ENCODE peak calls at places on chromosomes 6 and 20, in seven cellular contexts. S is heart right ventricle, T is GM13977, O is NCI-H345, P is left lung, D is T-helper 9 cell, F is epithelial cell of prostate. H is an unnamed sample.

GRCh38 chr6:89805814-89806371 is 13.7 kb downstream of the MDN1 start:
- DNase-seq in P (no peak), D (no peak), T (no peak), F (no peak), O (no peak), S (no peak), H (no peak)

GRCh38 chr6:44416103-44416502 is 28.6 kb downstream of the CDC5L start:
- DNase-seq in O (no peak), P (no peak), D (no peak), T (no peak), S (no peak), F (no peak), H (no peak)

GRCh38 chr20:47598911-47599745 is 97.4 kb downstream of the NCOA3 start:
- DNase-seq in D (no peak), S (no peak), P (no peak), O (no peak), T (no peak), F (no peak), H (no peak)

GRCh38 chr6:21003780-21004541 is 469.7 kb downstream of the CDKAL1 start:
- DNase-seq in O (no peak), T (peak), P (no peak), S (no peak), D (no peak), F (no peak), H (no peak)

GRCh38 chr6:20706293-20707165 is 172.3 kb downstream of the CDKAL1 start:
- DNase-seq in O (peak), P (no peak), S (no peak), T (no peak), D (no peak), F (no peak), H (no peak)

GRCh38 chr6:32192608-32193039 is at the start of gene GPSM3:
- DNase-seq in O (no peak), S (peak), P (peak), F (no peak), D (peak), T (no peak), H (peak)

GRCh38 chr6:148287979-148288378 is 54.7 kb upstream of the SASH1 start:
- DNase-seq in F (no peak), D (no peak), P (no peak), O (no peak), T (no peak), S (no peak), H (no peak)

GRCh38 chr6:134584809-134585528 is 267.1 kb upstream of the SGK1 start:
- DNase-seq in O (peak), F (no peak), T (no peak), P (no peak), S (no peak), D (no peak), H (no peak)

GRCh38 chr6:122696079-122696478 is 83.4 kb upstream of the FABP7 start:
- DNase-seq in S (no peak), D (no peak), O (no peak), P (no peak), T (no peak), F (peak), H (no peak)

GRCh38 chr6:116144590-116144989 is 18.7 kb upstream of the COL10A1 start:
- DNase-seq in O (no peak), P (no peak), T (no peak), D (no peak), F (peak), S (no peak), H (no peak)

GRCh38 chr20:44805335-44805734 is 5.0 kb downstream of the RIMS4 start:
- DNase-seq in F (no peak), D (no peak), S (no peak), T (no peak), O (no peak), P (no peak), H (no peak)

GRCh38 chr6:44535446-44535845 is 147.9 kb downstream of the CDC5L start:
- DNase-seq in D (no peak), O (no peak), F (no peak), S (no peak), P (no peak), T (no peak), H (no peak)

GRCh38 chr20:43855803-43856202 is 58.8 kb upstream of the TOX2 start:
- DNase-seq in D (no peak), O (no peak), P (no peak), S (no peak), T (no peak), F (no peak), H (no peak)

GRCh38 chr20:47332381-47333206 is 23.9 kb downstream of the ZMYND8 start:
- DNase-seq in T (no peak), P (no peak), S (no peak), O (no peak), F (no peak), D (no peak), H (no peak)

GRCh38 chr20:19275630-19276071 is 63.2 kb downstream of the SLC24A3 start:
- DNase-seq in P (peak), O (peak), S (peak), F (no peak), D (no peak), T (no peak), H (no peak)

GRCh38 chr6:138719744-138720143 is 53.8 kb upstream of the CCDC28A start:
- DNase-seq in P (no peak), F (no peak), S (no peak), T (no peak), O (no peak), D (no peak), H (no peak)

GRCh38 chr20:23092409-23092756 is 6.3 kb upstream of the CD93 start:
- DNase-seq in D (no peak), O (peak), T (no peak), F (no peak), P (no peak), S (no peak), H (no peak)

GRCh38 chr6:160386869-160387518 is 38.8 kb downstream of the SLC22A3 start:
- DNase-seq in F (peak), P (peak), S (no peak), D (no peak), T (no peak), O (no peak), H (no peak)

GRCh38 chr6:165511807-165512206 is 151.2 kb downstream of the PDE10A start:
- DNase-seq in O (no peak), P (no peak), D (no peak), T (no peak), F (no peak), S (no peak), H (no peak)

GRCh38 chr6:10759884-10760329 is 12.3 kb downstream of the TMEM14B start:
- DNase-seq in D (no peak), T (no peak), S (no peak), O (no peak), P (peak), F (peak), H (no peak)

GRCh38 chr6:111011360-111012142 is 29.7 kb downstream of the RPF2 start:
- DNase-seq in F (no peak), D (no peak), P (no peak), S (no peak), O (peak), T (peak), H (no peak)

GRCh38 chr6:1164600-1164999 is 147.3 kb upstream of the FOXQ1 start:
- DNase-seq in F (no peak), P (no peak), D (no peak), O (no peak), S (no peak), T (no peak), H (no peak)

GRCh38 chr6:90502866-90503407 is 83.9 kb downstream of the MAP3K7 start:
- DNase-seq in O (peak), P (no peak), S (no peak), T (peak), F (no peak), D (no peak), H (no peak)

GRCh38 chr6:170091639-170092579 is 199.0 kb downstream of the DLL1 start:
- DNase-seq in T (no peak), F (no peak), D (no peak), O (no peak), P (peak), S (peak), H (no peak)

GRCh38 chr6:39553811-39554802 is 171.1 kb downstream of the KIF6 start:
- DNase-seq in S (no peak), O (no peak), P (no peak), T (no peak), D (no peak), F (no peak), H (no peak)

GRCh38 chr6:30830438-30830837 is 53.9 kb upstream of the DDR1 start:
- DNase-seq in O (no peak), S (no peak), F (no peak), D (no peak), T (no peak), P (no peak), H (no peak)

GRCh38 chr20:37541326-37541725 is 13.7 kb upstream of the BLCAP start:
- DNase-seq in T (no peak), F (no peak), O (no peak), P (no peak), D (no peak), S (no peak), H (no peak)

H was measured in activated T-cell treated with anti-CD3 and anti-CD28 coated beads for 1 hour.